ENCODE peak calls at places on chromosomes 3 and 15, in five cellular contexts. One of them, this sample, is unnamed.

GRCh38 chr15:99084965-99085364 is 19.9 kb upstream of the SYNM start:
- DNase-seq in activated naive CD4-positive, alpha-beta T cell: no peak
- DNase-seq in colonic mucosa: no peak
- DNase-seq in T-helper 2 cell: no peak
- DNase-seq in posterior vena cava: peak
- DNase-seq in this sample: no peak

GRCh38 chr15:48778338-48778730 is 32.5 kb downstream of the CEP152 start:
- DNase-seq in posterior vena cava: no peak
- DNase-seq in activated naive CD4-positive, alpha-beta T cell: no peak
- DNase-seq in colonic mucosa: no peak
- DNase-seq in T-helper 2 cell: no peak
- DNase-seq in this sample: no peak

GRCh38 chr15:38941399-38941953 is 376.9 kb upstream of the RASGRP1 start:
- DNase-seq in T-helper 2 cell: no peak
- DNase-seq in activated naive CD4-positive, alpha-beta T cell: no peak
- DNase-seq in posterior vena cava: no peak
- DNase-seq in colonic mucosa: no peak
- DNase-seq in this sample: no peak

GRCh38 chr15:63501256-63502089 is 2.9 kb upstream of the USP3 start:
- DNase-seq in posterior vena cava: peak
- DNase-seq in T-helper 2 cell: peak
- DNase-seq in colonic mucosa: peak
- DNase-seq in activated naive CD4-positive, alpha-beta T cell: no peak
- DNase-seq in this sample: no peak

GRCh38 chr3:128804017-128804816 is 75.2 kb upstream of the ACAD9 start:
- DNase-seq in posterior vena cava: no peak
- DNase-seq in activated naive CD4-positive, alpha-beta T cell: no peak
- DNase-seq in T-helper 2 cell: peak
- DNase-seq in colonic mucosa: no peak
- DNase-seq in this sample: no peak

GRCh38 chr15:33963831-33964664 is 4.2 kb upstream of the CHRM5 start:
- DNase-seq in posterior vena cava: no peak
- DNase-seq in colonic mucosa: no peak
- DNase-seq in activated naive CD4-positive, alpha-beta T cell: no peak
- DNase-seq in T-helper 2 cell: peak
- DNase-seq in this sample: peak

GRCh38 chr15:51658664-51659063 is 22.6 kb upstream of the SCG3 start:
- DNase-seq in colonic mucosa: no peak
- DNase-seq in activated naive CD4-positive, alpha-beta T cell: no peak
- DNase-seq in T-helper 2 cell: no peak
- DNase-seq in posterior vena cava: no peak
- DNase-seq in this sample: no peak

GRCh38 chr15:99098426-99098825 is 6.5 kb upstream of the SYNM start:
- DNase-seq in activated naive CD4-positive, alpha-beta T cell: no peak
- DNase-seq in posterior vena cava: no peak
- DNase-seq in T-helper 2 cell: no peak
- DNase-seq in colonic mucosa: no peak
- DNase-seq in this sample: no peak

GRCh38 chr3:175426805-175427204 is 567.7 kb downstream of the NAALADL2 start:
- DNase-seq in T-helper 2 cell: no peak
- DNase-seq in activated naive CD4-positive, alpha-beta T cell: no peak
- DNase-seq in colonic mucosa: no peak
- DNase-seq in posterior vena cava: no peak
- DNase-seq in this sample: no peak

GRCh38 chr15:66832679-66833078 is 130.6 kb downstream of the SMAD6 start:
- DNase-seq in T-helper 2 cell: no peak
- DNase-seq in colonic mucosa: no peak
- DNase-seq in activated naive CD4-positive, alpha-beta T cell: no peak
- DNase-seq in posterior vena cava: no peak
- DNase-seq in this sample: peak

GRCh38 chr15:91146728-91147127 is 46.7 kb downstream of the SV2B start:
- DNase-seq in colonic mucosa: no peak
- DNase-seq in activated naive CD4-positive, alpha-beta T cell: no peak
- DNase-seq in T-helper 2 cell: no peak
- DNase-seq in posterior vena cava: no peak
- DNase-seq in this sample: peak

GRCh38 chr3:87270908-87271727 is 5.3 kb downstream of the POU1F1 start:
- DNase-seq in colonic mucosa: no peak
- DNase-seq in posterior vena cava: no peak
- DNase-seq in T-helper 2 cell: peak
- DNase-seq in activated naive CD4-positive, alpha-beta T cell: no peak
- DNase-seq in this sample: no peak

GRCh38 chr3:126261037-126261436 is 80.7 kb upstream of the ALDH1L1 start:
- DNase-seq in posterior vena cava: peak
- DNase-seq in activated naive CD4-positive, alpha-beta T cell: no peak
- DNase-seq in T-helper 2 cell: no peak
- DNase-seq in colonic mucosa: peak
- DNase-seq in this sample: no peak

GRCh38 chr3:77072232-77072631 is 32.3 kb downstream of the ROBO2 start:
- DNase-seq in posterior vena cava: no peak
- DNase-seq in activated naive CD4-positive, alpha-beta T cell: no peak
- DNase-seq in colonic mucosa: no peak
- DNase-seq in T-helper 2 cell: no peak
- DNase-seq in this sample: no peak

GRCh38 chr15:67202091-67202490 is 52.4 kb downstream of the AAGAB start:
- DNase-seq in posterior vena cava: no peak
- DNase-seq in T-helper 2 cell: no peak
- DNase-seq in activated naive CD4-positive, alpha-beta T cell: no peak
- DNase-seq in colonic mucosa: no peak
- DNase-seq in this sample: no peak

GRCh38 chr3:194687638-194688206 is 2.0 kb downstream of the FAM43A start:
- DNase-seq in activated naive CD4-positive, alpha-beta T cell: no peak
- DNase-seq in T-helper 2 cell: peak
- DNase-seq in colonic mucosa: peak
- DNase-seq in posterior vena cava: peak
- DNase-seq in this sample: peak

GRCh38 chr3:167940241-167940640 is 155.5 kb downstream of the GOLIM4 start:
- DNase-seq in T-helper 2 cell: peak
- DNase-seq in activated naive CD4-positive, alpha-beta T cell: no peak
- DNase-seq in colonic mucosa: no peak
- DNase-seq in posterior vena cava: no peak
- DNase-seq in this sample: peak

GRCh38 chr15:100210338-100210737 is 131.4 kb downstream of the ADAMTS17 start:
- DNase-seq in posterior vena cava: peak
- DNase-seq in T-helper 2 cell: no peak
- DNase-seq in activated naive CD4-positive, alpha-beta T cell: no peak
- DNase-seq in colonic mucosa: no peak
- DNase-seq in this sample: no peak

GRCh38 chr15:92665100-92665555 is 9.6 kb upstream of the FAM174B start:
- DNase-seq in colonic mucosa: no peak
- DNase-seq in posterior vena cava: no peak
- DNase-seq in activated naive CD4-positive, alpha-beta T cell: no peak
- DNase-seq in T-helper 2 cell: peak
- DNase-seq in this sample: no peak

GRCh38 chr3:69737396-69737795 is 1.9 kb upstream of the MITF start:
- DNase-seq in posterior vena cava: no peak
- DNase-seq in T-helper 2 cell: no peak
- DNase-seq in activated naive CD4-positive, alpha-beta T cell: no peak
- DNase-seq in colonic mucosa: no peak
- DNase-seq in this sample: no peak

GRCh38 chr15:59119625-59120024 is 14.7 kb downstream of the CCNB2 start:
- DNase-seq in T-helper 2 cell: no peak
- DNase-seq in colonic mucosa: no peak
- DNase-seq in posterior vena cava: no peak
- DNase-seq in activated naive CD4-positive, alpha-beta T cell: no peak
- DNase-seq in this sample: no peak

GRCh38 chr3:195595778-195596531 is 12.2 kb upstream of the APOD start:
- DNase-seq in colonic mucosa: no peak
- DNase-seq in posterior vena cava: no peak
- DNase-seq in activated naive CD4-positive, alpha-beta T cell: no peak
- DNase-seq in T-helper 2 cell: no peak
- DNase-seq in this sample: no peak

GRCh38 chr15:101522621-101523559 is 33.4 kb upstream of the PCSK6 start:
- DNase-seq in colonic mucosa: peak
- DNase-seq in posterior vena cava: no peak
- DNase-seq in activated naive CD4-positive, alpha-beta T cell: no peak
- DNase-seq in T-helper 2 cell: no peak
- DNase-seq in this sample: no peak

GRCh38 chr15:50252556-50252955 is 13.0 kb downstream of the HDC start:
- DNase-seq in posterior vena cava: no peak
- DNase-seq in activated naive CD4-positive, alpha-beta T cell: no peak
- DNase-seq in colonic mucosa: no peak
- DNase-seq in T-helper 2 cell: no peak
- DNase-seq in this sample: no peak

GRCh38 chr15:47405768-47406167 is 311.5 kb upstream of the SEMA6D start:
- DNase-seq in posterior vena cava: no peak
- DNase-seq in T-helper 2 cell: no peak
- DNase-seq in activated naive CD4-positive, alpha-beta T cell: no peak
- DNase-seq in colonic mucosa: no peak
- DNase-seq in this sample: peak

GRCh38 chr3:78839710-78840109 is 928.1 kb downstream of the ROBO1 start:
- DNase-seq in T-helper 2 cell: no peak
- DNase-seq in posterior vena cava: no peak
- DNase-seq in colonic mucosa: no peak
- DNase-seq in activated naive CD4-positive, alpha-beta T cell: no peak
- DNase-seq in this sample: peak

GRCh38 chr3:160707187-160707789 is 30.3 kb downstream of the ARL14 start:
- DNase-seq in T-helper 2 cell: peak
- DNase-seq in colonic mucosa: peak
- DNase-seq in activated naive CD4-positive, alpha-beta T cell: no peak
- DNase-seq in posterior vena cava: no peak
- DNase-seq in this sample: peak

GRCh38 chr15:92178908-92179307 is 214.8 kb upstream of the ST8SIA2 start:
- DNase-seq in T-helper 2 cell: no peak
- DNase-seq in activated naive CD4-positive, alpha-beta T cell: no peak
- DNase-seq in colonic mucosa: peak
- DNase-seq in posterior vena cava: no peak
- DNase-seq in this sample: no peak

GRCh38 chr15:58396181-58396580 is 35.6 kb upstream of the LIPC start:
- DNase-seq in activated naive CD4-positive, alpha-beta T cell: no peak
- DNase-seq in T-helper 2 cell: no peak
- DNase-seq in colonic mucosa: no peak
- DNase-seq in posterior vena cava: no peak
- DNase-seq in this sample: no peak

GRCh38 chr15:42385206-42385979 is 26.1 kb downstream of the CAPN3 start:
- DNase-seq in posterior vena cava: no peak
- DNase-seq in colonic mucosa: peak
- DNase-seq in T-helper 2 cell: peak
- DNase-seq in activated naive CD4-positive, alpha-beta T cell: no peak
- DNase-seq in this sample: peak

GRCh38 chr3:38655708-38656300 is 6.3 kb upstream of the SCN5A start:
- DNase-seq in activated naive CD4-positive, alpha-beta T cell: no peak
- DNase-seq in posterior vena cava: peak
- DNase-seq in T-helper 2 cell: peak
- DNase-seq in colonic mucosa: no peak
- DNase-seq in this sample: peak

GRCh38 chr15:85496146-85496545 is 115.7 kb downstream of the AKAP13 start:
- DNase-seq in T-helper 2 cell: peak
- DNase-seq in colonic mucosa: no peak
- DNase-seq in activated naive CD4-positive, alpha-beta T cell: no peak
- DNase-seq in posterior vena cava: no peak
- DNase-seq in this sample: no peak

GRCh38 chr15:75153084-75153483 is 48.6 kb upstream of the C15orf39 start:
- DNase-seq in posterior vena cava: no peak
- DNase-seq in T-helper 2 cell: peak
- DNase-seq in activated naive CD4-positive, alpha-beta T cell: no peak
- DNase-seq in colonic mucosa: no peak
- DNase-seq in this sample: no peak

GRCh38 chr15:45263854-45264253 is 11.8 kb downstream of the SLC28A2 start:
- DNase-seq in posterior vena cava: no peak
- DNase-seq in T-helper 2 cell: no peak
- DNase-seq in colonic mucosa: no peak
- DNase-seq in activated naive CD4-positive, alpha-beta T cell: no peak
- DNase-seq in this sample: no peak

GRCh38 chr15:52728899-52729298 is 49.7 kb upstream of the ATOSA start:
- DNase-seq in posterior vena cava: no peak
- DNase-seq in activated naive CD4-positive, alpha-beta T cell: no peak
- DNase-seq in colonic mucosa: no peak
- DNase-seq in T-helper 2 cell: no peak
- DNase-seq in this sample: no peak

GRCh38 chr3:159829056-159829995 is 159.3 kb upstream of the IL12A start:
- DNase-seq in colonic mucosa: peak
- DNase-seq in posterior vena cava: no peak
- DNase-seq in activated naive CD4-positive, alpha-beta T cell: no peak
- DNase-seq in T-helper 2 cell: no peak
- DNase-seq in this sample: peak

GRCh38 chr3:162134571-162134970 is 638.0 kb downstream of the OTOL1 start:
- DNase-seq in T-helper 2 cell: peak
- DNase-seq in colonic mucosa: no peak
- DNase-seq in posterior vena cava: no peak
- DNase-seq in activated naive CD4-positive, alpha-beta T cell: no peak
- DNase-seq in this sample: no peak

GRCh38 chr3:155070932-155071387 is 9.2 kb upstream of the MME start:
- DNase-seq in posterior vena cava: no peak
- DNase-seq in colonic mucosa: no peak
- DNase-seq in activated naive CD4-positive, alpha-beta T cell: no peak
- DNase-seq in T-helper 2 cell: no peak
- DNase-seq in this sample: no peak

GRCh38 chr15:66565731-66566130 is at the start of gene LCTL:
- DNase-seq in T-helper 2 cell: no peak
- DNase-seq in colonic mucosa: no peak
- DNase-seq in activated naive CD4-positive, alpha-beta T cell: no peak
- DNase-seq in posterior vena cava: peak
- DNase-seq in this sample: no peak